ENCODE peak calls at places on chromosomes 11 and 22, in nine cellular contexts. One of them, this sample, is unnamed. For H3K9me3, the result is how much of the 10 kb centered on the place peaks cover.

GRCh38 chr22:35892192-35892591 is 136.4 kb downstream of the RBFOX2 start:
- DNase-seq in astrocyte: peak
- DNase-seq in CD8-positive, alpha-beta T cell: no peak
- DNase-seq in K562: peak
- DNase-seq in iPS DF 6.9: no peak
- DNase-seq in osteoblast: no peak
- DNase-seq in kidney: no peak
- DNase-seq in CD8-positive, alpha-beta memory T cell: no peak
- DNase-seq in sigmoid colon: no peak
- DNase-seq in this sample: no peak

GRCh38 chr11:29256580-29256979 is 760.2 kb downstream of the KCNA4 start:
- DNase-seq in CD8-positive, alpha-beta T cell: no peak
- DNase-seq in sigmoid colon: no peak
- DNase-seq in CD8-positive, alpha-beta memory T cell: no peak
- DNase-seq in K562: no peak
- DNase-seq in osteoblast: no peak
- DNase-seq in iPS DF 6.9: no peak
- DNase-seq in kidney: no peak
- DNase-seq in astrocyte: peak
- DNase-seq in this sample: no peak

GRCh38 chr11:9982796-9983579 is 311.0 kb downstream of the SBF2 start:
- DNase-seq in CD8-positive, alpha-beta T cell: no peak
- DNase-seq in K562: peak
- DNase-seq in CD8-positive, alpha-beta memory T cell: no peak
- DNase-seq in astrocyte: peak
- DNase-seq in kidney: no peak
- DNase-seq in sigmoid colon: no peak
- DNase-seq in osteoblast: no peak
- DNase-seq in iPS DF 6.9: no peak
- DNase-seq in this sample: no peak

GRCh38 chr22:36818010-36818642 is 1.3 kb upstream of the PVALB start:
- DNase-seq in astrocyte: no peak
- DNase-seq in K562: no peak
- DNase-seq in kidney: no peak
- DNase-seq in sigmoid colon: no peak
- DNase-seq in CD8-positive, alpha-beta T cell: no peak
- DNase-seq in osteoblast: no peak
- DNase-seq in iPS DF 6.9: no peak
- DNase-seq in CD8-positive, alpha-beta memory T cell: no peak
- DNase-seq in this sample: no peak

GRCh38 chr11:60970369-60970774 is 1.1 kb upstream of the CD6 start:
- DNase-seq in K562: peak
- DNase-seq in osteoblast: peak
- DNase-seq in CD8-positive, alpha-beta T cell: peak
- DNase-seq in kidney: no peak
- DNase-seq in CD8-positive, alpha-beta memory T cell: peak
- DNase-seq in sigmoid colon: no peak
- DNase-seq in iPS DF 6.9: no peak
- DNase-seq in astrocyte: no peak
- DNase-seq in this sample: no peak

GRCh38 chr22:24564376-24565058 is 8.7 kb downstream of the SNRPD3 start:
- DNase-seq in astrocyte: no peak
- DNase-seq in kidney: no peak
- DNase-seq in K562: no peak
- DNase-seq in CD8-positive, alpha-beta memory T cell: no peak
- DNase-seq in sigmoid colon: no peak
- DNase-seq in iPS DF 6.9: no peak
- DNase-seq in CD8-positive, alpha-beta T cell: no peak
- DNase-seq in osteoblast: peak
- DNase-seq in this sample: no peak

GRCh38 chr11:73461844-73462435 is 85.7 kb downstream of the RELT start:
- DNase-seq in osteoblast: no peak
- DNase-seq in CD8-positive, alpha-beta memory T cell: no peak
- DNase-seq in CD8-positive, alpha-beta T cell: no peak
- DNase-seq in sigmoid colon: no peak
- DNase-seq in kidney: no peak
- DNase-seq in iPS DF 6.9: no peak
- DNase-seq in K562: no peak
- DNase-seq in astrocyte: no peak
- DNase-seq in this sample: no peak

GRCh38 chr11:74278721-74279148 is 32.7 kb downstream of the P4HA3 start:
- DNase-seq in osteoblast: peak
- DNase-seq in kidney: no peak
- DNase-seq in iPS DF 6.9: no peak
- DNase-seq in astrocyte: peak
- DNase-seq in K562: no peak
- DNase-seq in sigmoid colon: peak
- DNase-seq in CD8-positive, alpha-beta T cell: no peak
- DNase-seq in CD8-positive, alpha-beta memory T cell: no peak
- DNase-seq in this sample: peak

GRCh38 chr22:30643055-30643875 is 7.7 kb downstream of the SLC35E4 start:
- DNase-seq in sigmoid colon: no peak
- DNase-seq in osteoblast: no peak
- DNase-seq in K562: no peak
- DNase-seq in iPS DF 6.9: no peak
- DNase-seq in CD8-positive, alpha-beta T cell: no peak
- DNase-seq in kidney: peak
- DNase-seq in CD8-positive, alpha-beta memory T cell: no peak
- DNase-seq in astrocyte: no peak
- DNase-seq in this sample: no peak

GRCh38 chr22:19289475-19290161 is 1.9 kb downstream of the CLTCL1 start:
- DNase-seq in K562: peak
- DNase-seq in sigmoid colon: no peak
- DNase-seq in osteoblast: peak
- DNase-seq in CD8-positive, alpha-beta T cell: no peak
- DNase-seq in astrocyte: peak
- DNase-seq in kidney: no peak
- DNase-seq in CD8-positive, alpha-beta memory T cell: peak
- DNase-seq in iPS DF 6.9: no peak
- DNase-seq in this sample: peak

GRCh38 chr11:130168105-130168504 is 8.5 kb downstream of the ST14 start:
- DNase-seq in astrocyte: peak
- DNase-seq in sigmoid colon: no peak
- DNase-seq in K562: no peak
- DNase-seq in osteoblast: peak
- DNase-seq in CD8-positive, alpha-beta memory T cell: no peak
- DNase-seq in kidney: no peak
- DNase-seq in CD8-positive, alpha-beta T cell: no peak
- DNase-seq in iPS DF 6.9: no peak
- DNase-seq in this sample: no peak

GRCh38 chr11:130165601-130166456 is 6.2 kb downstream of the ST14 start:
- DNase-seq in kidney: no peak
- DNase-seq in sigmoid colon: no peak
- DNase-seq in CD8-positive, alpha-beta T cell: no peak
- DNase-seq in astrocyte: no peak
- DNase-seq in osteoblast: peak
- DNase-seq in CD8-positive, alpha-beta memory T cell: no peak
- DNase-seq in K562: no peak
- DNase-seq in iPS DF 6.9: no peak
- DNase-seq in this sample: no peak

GRCh38 chr11:119108151-119108856 is 1.2 kb downstream of the C2CD2L start:
- DNase-seq in sigmoid colon: no peak
- DNase-seq in iPS DF 6.9: no peak
- DNase-seq in osteoblast: peak
- DNase-seq in CD8-positive, alpha-beta T cell: no peak
- DNase-seq in K562: peak
- DNase-seq in CD8-positive, alpha-beta memory T cell: no peak
- DNase-seq in astrocyte: no peak
- DNase-seq in kidney: peak
- DNase-seq in this sample: no peak

GRCh38 chr22:21026783-21027692 is 5.3 kb downstream of the SLC7A4 start:
- DNase-seq in astrocyte: peak
- DNase-seq in CD8-positive, alpha-beta T cell: no peak
- DNase-seq in iPS DF 6.9: no peak
- DNase-seq in osteoblast: peak
- DNase-seq in kidney: no peak
- DNase-seq in CD8-positive, alpha-beta memory T cell: no peak
- DNase-seq in sigmoid colon: no peak
- DNase-seq in K562: no peak
- DNase-seq in this sample: no peak

GRCh38 chr11:76616676-76617552 is 53.6 kb downstream of the LRRC32 start:
- DNase-seq in iPS DF 6.9: no peak
- DNase-seq in kidney: no peak
- DNase-seq in CD8-positive, alpha-beta T cell: no peak
- DNase-seq in K562: no peak
- DNase-seq in astrocyte: no peak
- DNase-seq in osteoblast: peak
- DNase-seq in sigmoid colon: peak
- DNase-seq in CD8-positive, alpha-beta memory T cell: no peak
- DNase-seq in this sample: no peak

GRCh38 chr11:11468919-11469318 is 115.9 kb upstream of the CSNK2A3 start:
- DNase-seq in CD8-positive, alpha-beta memory T cell: no peak
- DNase-seq in K562: no peak
- DNase-seq in CD8-positive, alpha-beta T cell: no peak
- DNase-seq in kidney: no peak
- DNase-seq in iPS DF 6.9: no peak
- DNase-seq in sigmoid colon: no peak
- DNase-seq in astrocyte: peak
- DNase-seq in osteoblast: peak
- DNase-seq in this sample: no peak

GRCh38 chr11:94455861-94456260 is 37.8 kb downstream of the MRE11 start:
- DNase-seq in sigmoid colon: no peak
- DNase-seq in CD8-positive, alpha-beta T cell: no peak
- DNase-seq in osteoblast: no peak
- DNase-seq in astrocyte: no peak
- DNase-seq in K562: no peak
- DNase-seq in CD8-positive, alpha-beta memory T cell: no peak
- DNase-seq in kidney: no peak
- DNase-seq in iPS DF 6.9: no peak
- DNase-seq in this sample: no peak

GRCh38 chr22:37472418-37473006 is 13.7 kb downstream of the MFNG start:
- DNase-seq in osteoblast: no peak
- DNase-seq in kidney: peak
- DNase-seq in iPS DF 6.9: no peak
- DNase-seq in sigmoid colon: no peak
- DNase-seq in CD8-positive, alpha-beta T cell: no peak
- DNase-seq in K562: peak
- DNase-seq in astrocyte: no peak
- DNase-seq in CD8-positive, alpha-beta memory T cell: peak
- DNase-seq in this sample: no peak

GRCh38 chr11:134488512-134488911 is 76.5 kb upstream of the B3GAT1 start:
- DNase-seq in kidney: no peak
- DNase-seq in astrocyte: no peak
- DNase-seq in CD8-positive, alpha-beta memory T cell: no peak
- DNase-seq in sigmoid colon: no peak
- DNase-seq in CD8-positive, alpha-beta T cell: no peak
- DNase-seq in iPS DF 6.9: no peak
- DNase-seq in osteoblast: no peak
- DNase-seq in K562: no peak
- DNase-seq in this sample: no peak

GRCh38 chr11:134485316-134485715 is 73.3 kb upstream of the B3GAT1 start:
- DNase-seq in kidney: no peak
- DNase-seq in osteoblast: peak
- DNase-seq in K562: no peak
- DNase-seq in iPS DF 6.9: no peak
- DNase-seq in CD8-positive, alpha-beta T cell: no peak
- DNase-seq in CD8-positive, alpha-beta memory T cell: no peak
- DNase-seq in astrocyte: no peak
- DNase-seq in sigmoid colon: no peak
- DNase-seq in this sample: no peak

GRCh38 chr11:134488913-134489312 is 76.9 kb upstream of the B3GAT1 start:
- DNase-seq in sigmoid colon: no peak
- DNase-seq in iPS DF 6.9: no peak
- DNase-seq in osteoblast: peak
- DNase-seq in CD8-positive, alpha-beta memory T cell: no peak
- DNase-seq in astrocyte: no peak
- DNase-seq in kidney: no peak
- DNase-seq in CD8-positive, alpha-beta T cell: no peak
- DNase-seq in K562: no peak
- DNase-seq in this sample: no peak

GRCh38 chr11:134486106-134486505 is 74.1 kb upstream of the B3GAT1 start:
- DNase-seq in CD8-positive, alpha-beta memory T cell: no peak
- DNase-seq in sigmoid colon: no peak
- DNase-seq in iPS DF 6.9: no peak
- DNase-seq in K562: no peak
- DNase-seq in kidney: no peak
- DNase-seq in osteoblast: peak
- DNase-seq in CD8-positive, alpha-beta T cell: no peak
- DNase-seq in astrocyte: no peak
- DNase-seq in this sample: no peak

DNA sequence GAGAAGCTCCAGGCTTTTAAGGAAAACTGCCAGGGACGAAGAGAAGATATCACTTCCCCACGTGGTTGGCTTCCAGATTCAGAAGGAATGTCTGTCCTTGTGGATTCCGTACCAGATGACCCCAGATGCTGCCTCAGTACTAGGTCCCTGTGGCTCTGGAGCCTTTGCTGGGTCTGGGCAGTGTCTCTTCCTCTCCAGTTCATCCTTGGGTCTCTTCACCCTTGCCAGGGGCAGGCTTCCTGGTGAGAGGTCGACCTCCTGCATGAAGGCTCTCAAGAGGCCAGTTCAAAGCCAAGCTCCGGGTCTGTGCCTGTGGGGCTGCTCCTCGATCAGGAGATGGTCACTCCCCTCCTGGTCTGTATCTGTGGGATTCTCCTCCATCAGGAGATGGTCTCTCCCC is 74.7 kb upstream of the B3GAT1 start:
- DNase-seq in CD8-positive, alpha-beta T cell: no peak
- DNase-seq in sigmoid colon: no peak
- DNase-seq in osteoblast: peak
- DNase-seq in K562: no peak
- DNase-seq in astrocyte: no peak
- DNase-seq in kidney: no peak
- DNase-seq in iPS DF 6.9: no peak
- DNase-seq in CD8-positive, alpha-beta memory T cell: no peak
- DNase-seq in this sample: no peak
- H3K9me3 ChIP-seq in CD8-positive, alpha-beta T cell: under half
- H3K9me3 ChIP-seq in sigmoid colon: under half
- H3K9me3 ChIP-seq in osteoblast: under half
- H3K9me3 ChIP-seq in K562: under half
- H3K9me3 ChIP-seq in astrocyte: under half
- H3K9me3 ChIP-seq in kidney: under half
- H3K9me3 ChIP-seq in iPS DF 6.9: under half
- H3K9me3 ChIP-seq in CD8-positive, alpha-beta memory T cell: under half
- H3K9me3 ChIP-seq in this sample: under half

GRCh38 chr22:47921906-47922305 is 1159.5 kb downstream of the TBC1D22A start:
- DNase-seq in osteoblast: no peak
- DNase-seq in sigmoid colon: no peak
- DNase-seq in CD8-positive, alpha-beta memory T cell: no peak
- DNase-seq in CD8-positive, alpha-beta T cell: no peak
- DNase-seq in K562: no peak
- DNase-seq in astrocyte: no peak
- DNase-seq in kidney: no peak
- DNase-seq in iPS DF 6.9: no peak
- DNase-seq in this sample: peak
- H3K9me3 ChIP-seq in osteoblast: under half
- H3K9me3 ChIP-seq in sigmoid colon: under half
- H3K9me3 ChIP-seq in CD8-positive, alpha-beta memory T cell: under half
- H3K9me3 ChIP-seq in CD8-positive, alpha-beta T cell: under half
- H3K9me3 ChIP-seq in K562: under half
- H3K9me3 ChIP-seq in astrocyte: under half
- H3K9me3 ChIP-seq in kidney: under half
- H3K9me3 ChIP-seq in iPS DF 6.9: under half
- H3K9me3 ChIP-seq in this sample: under half

GRCh38 chr11:69140635-69141034 is 15.1 kb upstream of the SMIM38 start:
- DNase-seq in CD8-positive, alpha-beta T cell: no peak
- DNase-seq in astrocyte: no peak
- DNase-seq in CD8-positive, alpha-beta memory T cell: no peak
- DNase-seq in osteoblast: no peak
- DNase-seq in K562: no peak
- DNase-seq in kidney: no peak
- DNase-seq in iPS DF 6.9: no peak
- DNase-seq in sigmoid colon: no peak
- DNase-seq in this sample: no peak
- H3K9me3 ChIP-seq in CD8-positive, alpha-beta T cell: under half
- H3K9me3 ChIP-seq in astrocyte: under half
- H3K9me3 ChIP-seq in CD8-positive, alpha-beta memory T cell: under half
- H3K9me3 ChIP-seq in osteoblast: under half
- H3K9me3 ChIP-seq in K562: under half
- H3K9me3 ChIP-seq in kidney: under half
- H3K9me3 ChIP-seq in iPS DF 6.9: under half
- H3K9me3 ChIP-seq in sigmoid colon: under half
- H3K9me3 ChIP-seq in this sample: under half

GRCh38 chr22:28034145-28034759 is 115.2 kb upstream of the PITPNB start:
- DNase-seq in CD8-positive, alpha-beta memory T cell: no peak
- DNase-seq in iPS DF 6.9: no peak
- DNase-seq in osteoblast: no peak
- DNase-seq in astrocyte: no peak
- DNase-seq in CD8-positive, alpha-beta T cell: no peak
- DNase-seq in sigmoid colon: no peak
- DNase-seq in kidney: no peak
- DNase-seq in K562: no peak
- DNase-seq in this sample: no peak
- H3K9me3 ChIP-seq in CD8-positive, alpha-beta memory T cell: under half
- H3K9me3 ChIP-seq in iPS DF 6.9: under half
- H3K9me3 ChIP-seq in osteoblast: under half
- H3K9me3 ChIP-seq in astrocyte: under half
- H3K9me3 ChIP-seq in CD8-positive, alpha-beta T cell: under half
- H3K9me3 ChIP-seq in sigmoid colon: under half
- H3K9me3 ChIP-seq in kidney: under half
- H3K9me3 ChIP-seq in K562: under half
- H3K9me3 ChIP-seq in this sample: under half